ENCODE peak calls at places on chromosomes 6 and 20, in seven cellular contexts. T is pancreas; S is activated T-helper 2 cell treated with anti-CD3 and anti-CD28 coated beads, Interferon-gamma antibody, Interleukin-2, Interleukin-4, amounts not matched to agents 10 μg/mL and 5 μg/mL and 100 μg/mL, durations not matched to agents 14 hours and 24 hours and 36 hours; V is M059J; P is uterus; N is SJSA1; H is astrocyte of the spinal cord. B is an unnamed sample.

GRCh38 chr6:168102093-168102985 is 23.3 kb upstream of the FRMD1 start:
- DNase-seq in T (peak), S (no peak), V (no peak), P (no peak), N (no peak), H (no peak), B (peak)

GRCh38 chr20:59805266-59805665 is 128.2 kb downstream of the SYCP2 start:
- DNase-seq in T (no peak), S (no peak), V (no peak), P (no peak), N (no peak), H (no peak), B (no peak)

GRCh38 chr6:5112065-5112799 is 27.1 kb downstream of the PPP1R3G start:
- DNase-seq in T (no peak), S (no peak), V (peak), P (no peak), N (peak), H (peak), B (peak)

GRCh38 chr6:103139377-103139776 is 1720.3 kb downstream of the HACE1 start:
- DNase-seq in T (peak), S (no peak), V (no peak), P (no peak), N (no peak), H (no peak), B (no peak)

GRCh38 chr20:37804584-37805566 is 98.1 kb upstream of the VSTM2L start:
- DNase-seq in T (peak), S (no peak), V (peak), P (no peak), N (no peak), H (no peak), B (no peak)

GRCh38 chr6:114040871-114041270 is 69.9 kb upstream of the HDAC2 start:
- DNase-seq in T (no peak), S (no peak), V (peak), P (no peak), N (no peak), H (peak), B (no peak)

GRCh38 chr6:44527961-44528644 is 140.6 kb downstream of the CDC5L start:
- DNase-seq in T (no peak), S (no peak), V (no peak), P (no peak), N (no peak), H (no peak), B (no peak)

GRCh38 chr20:40488401-40488800 is 200.6 kb downstream of the MAFB start:
- DNase-seq in T (no peak), S (no peak), V (peak), P (no peak), N (no peak), H (peak), B (peak)

GRCh38 chr6:106563614-106564013 is 65.7 kb downstream of the RTN4IP1 start:
- DNase-seq in T (no peak), S (no peak), V (no peak), P (no peak), N (no peak), H (no peak), B (no peak)

GRCh38 chr6:150152891-150153876 is 10.3 kb downstream of the PPP1R14C start:
- DNase-seq in T (no peak), S (no peak), V (no peak), P (no peak), N (no peak), H (no peak), B (peak)

GRCh38 chr20:19382371-19382770 is 169.9 kb downstream of the SLC24A3 start:
- DNase-seq in T (no peak), S (no peak), V (no peak), P (no peak), N (no peak), H (no peak), B (no peak)

GRCh38 chr6:129875610-129876515 is 14.7 kb upstream of the TMEM244 start:
- DNase-seq in T (no peak), S (no peak), V (peak), P (no peak), N (no peak), H (no peak), B (no peak)

GRCh38 chr6:144898052-144898689 is 613.0 kb downstream of the UTRN start:
- DNase-seq in T (no peak), S (no peak), V (peak), P (no peak), N (no peak), H (peak), B (peak)

GRCh38 chr6:170444056-170444505 is 109.0 kb downstream of the PSMB1 start:
- DNase-seq in T (no peak), S (no peak), V (no peak), P (no peak), N (no peak), H (no peak), B (no peak)

GRCh38 chr20:63483834-63484233 is 11.4 kb upstream of the KCNQ2 start:
- DNase-seq in T (no peak), S (no peak), V (no peak), P (no peak), N (no peak), H (no peak), B (no peak)

GRCh38 chr6:169230322-169230665 is 23.4 kb downstream of the THBS2 start:
- DNase-seq in T (no peak), S (no peak), V (no peak), P (peak), N (no peak), H (no peak), B (no peak)

GRCh38 chr6:14596410-14596809 is 478.8 kb downstream of the CD83 start:
- DNase-seq in T (no peak), S (no peak), V (peak), P (no peak), N (no peak), H (peak), B (peak)

GRCh38 chr6:160330621-160331020 is 17.6 kb upstream of the SLC22A3 start:
- DNase-seq in T (no peak), S (no peak), V (no peak), P (no peak), N (no peak), H (no peak), B (no peak)

GRCh38 chr20:15603978-15604377 is 969.3 kb downstream of the KIF16B start:
- DNase-seq in T (no peak), S (no peak), V (no peak), P (no peak), N (no peak), H (no peak), B (no peak)

GRCh38 chr6:169803291-169803811 is 51.9 kb downstream of the ERMARD start:
- DNase-seq in T (no peak), S (peak), V (no peak), P (no peak), N (no peak), H (no peak), B (peak)

GRCh38 chr6:31534011-31534410 is 5.2 kb downstream of the MCCD1 start:
- DNase-seq in T (no peak), S (no peak), V (no peak), P (no peak), N (no peak), H (no peak), B (no peak)

GRCh38 chr6:113591896-113592827 is 265.0 kb upstream of the MARCKS start:
- DNase-seq in T (no peak), S (no peak), V (peak), P (peak), N (no peak), H (peak), B (peak)

GRCh38 chr6:402901-403658 is 11.5 kb downstream of the IRF4 start:
- DNase-seq in T (no peak), S (no peak), V (no peak), P (no peak), N (no peak), H (no peak), B (no peak)

GRCh38 chr6:506508-506907 is 115.0 kb downstream of the IRF4 start:
- DNase-seq in T (no peak), S (no peak), V (no peak), P (no peak), N (no peak), H (no peak), B (no peak)

GRCh38 chr6:82954351-82954750 is 111.3 kb downstream of the UBE3D start:
- DNase-seq in T (no peak), S (no peak), V (no peak), P (no peak), N (no peak), H (no peak), B (no peak)

GRCh38 chr6:150877928-150878327 is 12.4 kb downstream of the MTHFD1L start:
- DNase-seq in T (no peak), S (no peak), V (no peak), P (no peak), N (no peak), H (no peak), B (peak)

GRCh38 chr6:106194949-106195919 is 109.1 kb downstream of the PRDM1 start:
- DNase-seq in T (no peak), S (no peak), V (peak), P (no peak), N (no peak), H (peak), B (peak)

GRCh38 chr20:25030649-25031026 is 27.3 kb downstream of the ACSS1 start:
- DNase-seq in T (no peak), S (no peak), V (no peak), P (no peak), N (no peak), H (no peak), B (no peak)

GRCh38 chr20:258963-259362 is 1.4 kb downstream of the DEFB132 start:
- DNase-seq in T (no peak), S (peak), V (peak), P (no peak), N (peak), H (peak), B (peak)

GRCh38 chr6:125747589-125748533 is 1.6 kb upstream of the HEY2 start:
- DNase-seq in T (peak), S (no peak), V (peak), P (no peak), N (peak), H (no peak), B (no peak)

GRCh38 chr6:154302111-154302752 is 54.4 kb downstream of the IPCEF1 start:
- DNase-seq in T (no peak), S (no peak), V (peak), P (no peak), N (peak), H (peak), B (peak)